ENCODE peak calls at places on chromosomes 3 and 15, in four cellular contexts. C, M, P and G are unnamed samples.

GRCh38 chr3:43025423-43025822 is 46.3 kb downstream of the GASK1A start:
- DNase-seq in C (no peak), M (no peak), P (no peak), G (no peak)

GRCh38 chr15:55633731-55634130 is 45.6 kb upstream of the PYGO1 start:
- DNase-seq in C (no peak), M (no peak), P (no peak), G (no peak)

GRCh38 chr15:82698711-82699345 is 10.8 kb downstream of the AP3B2 start:
- DNase-seq in C (no peak), M (no peak), P (no peak), G (no peak)

GRCh38 chr3:113223831-113224240 is 12.5 kb downstream of the BOC start:
- DNase-seq in C (no peak), M (no peak), P (no peak), G (no peak)

GRCh38 chr3:177005718-177006405 is 191.4 kb downstream of the TBL1XR1 start:
- DNase-seq in C (no peak), M (no peak), P (no peak), G (no peak)

GRCh38 chr3:176147251-176147650 is 1050.0 kb downstream of the TBL1XR1 start:
- DNase-seq in C (no peak), M (no peak), P (no peak), G (no peak)

GRCh38 chr3:23611737-23612295 is 193.9 kb upstream of the UBE2E1 start:
- DNase-seq in C (peak), M (no peak), P (no peak), G (no peak)

GRCh38 chr15:80565398-80565797 is 129.7 kb upstream of the ABHD17C start:
- DNase-seq in C (no peak), M (no peak), P (no peak), G (no peak)

GRCh38 chr15:25673351-25673750 is 189.8 kb downstream of the ATP10A start:
- DNase-seq in C (no peak), M (no peak), P (no peak), G (no peak)

GRCh38 chr3:188053710-188054379 is 100.1 kb upstream of the LPP start:
- DNase-seq in C (no peak), M (no peak), P (no peak), G (no peak)

GRCh38 chr3:183745300-183746098 is 47.9 kb downstream of the YEATS2 start:
- DNase-seq in C (no peak), M (no peak), P (no peak), G (peak)

DNA sequence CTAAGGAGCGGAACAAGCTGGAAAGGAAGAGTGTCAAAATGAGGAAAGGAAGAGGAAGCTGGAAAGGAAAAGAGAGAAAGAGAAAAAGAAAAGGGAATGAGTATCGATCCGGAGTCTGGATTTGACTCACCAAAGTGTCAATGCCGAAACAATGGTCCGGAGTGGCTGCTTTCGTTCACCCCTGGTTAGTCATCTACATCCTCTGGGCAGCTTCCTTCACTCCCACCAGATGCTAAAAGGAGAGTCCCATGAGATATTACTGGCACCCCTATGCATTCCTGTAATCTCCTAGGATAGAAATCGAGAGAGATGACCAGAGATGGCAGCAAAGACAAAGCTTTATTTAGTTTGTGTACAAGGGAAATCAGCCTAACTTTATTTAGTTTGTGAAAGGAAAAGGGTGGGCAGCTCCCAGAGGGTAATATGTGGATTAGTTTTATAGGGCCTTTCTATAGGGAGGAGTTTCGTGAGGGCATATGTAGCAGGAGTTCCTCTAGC is 622.2 kb downstream of the ZPLD1 start:
- DNase-seq in C (no peak), M (no peak), P (no peak), G (no peak)
- TF ChIP-seq JUND in C (no peak), M (no peak), P (no peak), G (no peak)

DNA sequence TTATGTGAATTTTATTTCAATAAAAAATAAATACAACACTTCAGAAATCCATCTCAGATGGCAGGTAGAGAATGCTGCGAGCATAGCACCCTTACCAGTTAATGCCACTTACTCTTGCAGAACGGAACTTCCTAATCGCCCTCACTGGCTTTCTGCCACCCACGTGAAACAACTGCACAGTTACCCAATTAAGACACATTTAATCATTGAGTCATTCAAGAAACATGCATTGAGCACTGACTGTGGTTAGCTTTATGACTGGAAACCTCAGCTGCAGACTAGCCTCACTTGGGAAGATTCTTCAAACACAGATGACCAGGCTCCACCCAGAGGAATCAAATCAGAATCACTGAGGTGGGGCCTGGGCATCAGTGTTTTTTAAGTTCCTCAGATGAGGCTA is 5.6 kb upstream of the MFGE8 start:
- DNase-seq in C (peak), M (no peak), P (peak), G (peak)
- TF ChIP-seq JUND in C (no peak), M (no peak), P (peak), G (no peak)

GRCh38 chr15:64229129-64229724 is 66.4 kb upstream of the PPIB start:
- DNase-seq in C (no peak), M (no peak), P (no peak), G (no peak)

GRCh38 chr15:64222573-64223361 is 59.9 kb upstream of the PPIB start:
- DNase-seq in C (no peak), M (no peak), P (no peak), G (no peak)

GRCh38 chr15:64225804-64226203 is 63.0 kb upstream of the PPIB start:
- DNase-seq in C (no peak), M (no peak), P (no peak), G (no peak)

DNA sequence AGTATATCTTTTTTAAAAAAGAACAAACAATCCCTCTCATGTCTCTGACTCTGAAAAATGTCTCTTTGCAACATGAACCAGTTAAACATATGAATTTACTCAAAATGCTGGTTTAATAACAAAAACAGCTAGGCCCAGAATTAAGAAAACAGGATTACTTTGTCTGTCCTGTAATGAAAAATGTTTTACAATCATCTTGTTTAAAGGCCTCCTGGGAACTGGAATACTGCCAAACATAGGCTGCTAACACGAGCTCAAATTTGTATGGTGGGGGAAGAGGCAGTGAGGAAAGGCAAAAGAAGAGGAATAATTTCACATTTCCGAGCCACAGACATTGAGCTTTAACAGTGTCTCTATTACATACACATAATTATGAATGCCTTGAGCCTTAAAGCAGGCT is 61.7 kb upstream of the PPIB start:
- DNase-seq in C (no peak), M (no peak), P (no peak), G (no peak)
- TF ChIP-seq JUND in C (no peak), M (no peak), P (no peak), G (no peak)

GRCh38 chr15:79036323-79036722 is 54.3 kb downstream of the RASGRF1 start:
- DNase-seq in C (no peak), M (no peak), P (no peak), G (no peak)
- TF ChIP-seq JUND in C (no peak), M (no peak), P (no peak), G (no peak)